ENCODE peak calls at places on chromosomes 7 and 10, in four cellular contexts. G is H1, V is SK-N-SH, Q is K562. S is an unnamed sample.

GRCh38 chr10:22321156-22321711 is 335 bp downstream of the BMI1 start:
- DNase-seq in V (peak; percentile 80), Q (no peak), G (peak; percentile 82), S (peak; percentile 82)

GRCh38 chr7:30817060-30817770 is 46.0 kb downstream of the MINDY4 start:
- DNase-seq in G (peak; percentile 24), V (no peak), Q (no peak), S (no peak)

GRCh38 chr7:102289051-102289450 is 2.4 kb downstream of the SH2B2 start:
- DNase-seq in Q (no peak), G (no peak), V (no peak), S (no peak)

GRCh38 chr7:41890631-41891265 is 187.9 kb upstream of the INHBA start:
- DNase-seq in Q (no peak), G (no peak), V (no peak), S (no peak)

GRCh38 chr7:131803861-131804260 is 247.4 kb upstream of the PODXL start:
- DNase-seq in G (no peak), Q (no peak), V (no peak), S (no peak)

GRCh38 chr10:98374176-98374969 is 40.6 kb downstream of the PYROXD2 start:
- DNase-seq in Q (no peak), G (no peak), V (no peak), S (no peak)

GRCh38 chr7:93723424-93724124 is 149.1 kb upstream of the CALCR start:
- DNase-seq in Q (no peak), G (no peak), V (no peak), S (no peak)

GRCh38 chr7:151038951-151039849 is 9.1 kb upstream of the ASIC3 start:
- DNase-seq in Q (peak; percentile 99), V (peak; percentile 87), G (no peak), S (no peak)

GRCh38 chr7:132656846-132657776 is 80.8 kb upstream of the PLXNA4 start:
- DNase-seq in Q (peak; percentile 54), G (peak; percentile 55), V (peak; percentile 50), S (no peak)

GRCh38 chr7:42274052-42274451 is 37.0 kb upstream of the GLI3 start:
- DNase-seq in G (no peak), V (no peak), Q (no peak), S (no peak)

GRCh38 chr7:15130666-15131541 is 228.4 kb upstream of the DGKB start:
- DNase-seq in G (no peak), V (no peak), Q (no peak), S (peak; percentile 44)

GRCh38 chr10:88190123-88190522 is 326.7 kb downstream of the PTEN start:
- DNase-seq in Q (no peak), G (no peak), V (no peak), S (no peak)

GRCh38 chr7:152583006-152583405 is 92.9 kb downstream of the XRCC2 start:
- DNase-seq in G (no peak), Q (no peak), V (no peak), S (no peak)

GRCh38 chr7:157267956-157268355 is 68.8 kb upstream of the DNAJB6 start:
- DNase-seq in G (no peak), Q (no peak), V (no peak), S (no peak)

GRCh38 chr7:101754432-101755159 is 62.8 kb upstream of the CUX1 start:
- DNase-seq in G (no peak), Q (no peak), V (peak; percentile 80), S (no peak)

GRCh38 chr10:43344051-43344450 is 27.4 kb upstream of the FXYD4 start:
- DNase-seq in G (no peak), V (no peak), Q (no peak), S (no peak)

GRCh38 chr7:125122225-125122624 is 192.6 kb upstream of the POT1 start:
- DNase-seq in G (no peak), Q (no peak), V (peak; percentile 14), S (no peak)

GRCh38 chr10:74282151-74282852 is 131.3 kb downstream of the ADK start:
- DNase-seq in V (peak; percentile 14), G (no peak), Q (no peak), S (no peak)

GRCh38 chr10:43846187-43846680 is 197.6 kb upstream of the ZNF32 start:
- DNase-seq in G (no peak), V (no peak), Q (no peak), S (no peak)

GRCh38 chr7:147513451-147513850 is 1077.1 kb upstream of the C7orf33 start:
- DNase-seq in Q (no peak), G (no peak), V (no peak), S (no peak)

GRCh38 chr10:131429942-131430341 is 118.4 kb upstream of the TCERG1L start:
- DNase-seq in G (no peak), Q (no peak), V (peak; percentile 65), S (no peak)

GRCh38 chr7:66682350-66683093 is 53.8 kb downstream of the KCTD7 start:
- DNase-seq in Q (peak; percentile 46), V (peak; percentile 80), G (no peak), S (peak; percentile 38)

GRCh38 chr7:111865430-111865829 is 303.1 kb upstream of the IMMP2L start:
- DNase-seq in V (no peak), Q (no peak), G (no peak), S (no peak)

GRCh38 chr10:60098676-60099601 is 192.6 kb upstream of the CCDC6 start:
- DNase-seq in G (peak; percentile 50), Q (peak; percentile 45), V (peak; percentile 20), S (no peak)

GRCh38 chr10:1301138-1301537 is 245.0 kb downstream of the WDR37 start:
- DNase-seq in V (no peak), Q (no peak), G (no peak), S (no peak)

GRCh38 chr10:69472544-69472943 is 21.3 kb downstream of the TSPAN15 start:
- DNase-seq in G (no peak), V (no peak), Q (no peak), S (no peak)

GRCh38 chr10:131943021-131943814 is 38.5 kb downstream of the BNIP3 start:
- DNase-seq in Q (peak; percentile 57), V (peak; percentile 69), G (peak; percentile 66), S (peak; percentile 33)

GRCh38 chr10:103175580-103176285 is 17.3 kb downstream of the NT5C2 start:
- DNase-seq in V (no peak), G (peak; percentile 47), Q (no peak), S (no peak)

GRCh38 chr7:151859948-151860685 is 16.8 kb downstream of the PRKAG2 start:
- DNase-seq in V (no peak), G (no peak), Q (no peak), S (no peak)

GRCh38 chr7:78530351-78530750 is 731.8 kb downstream of the PHTF2 start:
- DNase-seq in G (no peak), Q (no peak), V (no peak), S (no peak)

GRCh38 chr7:66377045-66377444 is 171.9 kb downstream of the TPST1 start:
- DNase-seq in G (no peak), Q (no peak), V (peak; percentile 33), S (no peak)

GRCh38 chr7:87028636-87029035 is 30.8 kb downstream of the ELAPOR2 start:
- DNase-seq in Q (peak; percentile 61), G (no peak), V (no peak), S (no peak)

GRCh38 chr7:142463401-142463850 is 205.6 kb upstream of the PRSS58 start:
- DNase-seq in V (no peak), Q (no peak), G (no peak), S (no peak)

GRCh38 chr7:141072548-141073172 is 1.2 kb upstream of the TMEM178B start:
- DNase-seq in G (peak; percentile 71), Q (no peak), V (peak; percentile 84), S (peak; percentile 82)

GRCh38 chr10:26944261-26944882 is 83.6 kb upstream of the ABI1 start:
- DNase-seq in V (no peak), Q (no peak), G (no peak), S (no peak)

GRCh38 chr7:95687759-95688343 is 84.5 kb upstream of the DYNC1I1 start:
- DNase-seq in V (no peak), G (no peak), Q (peak; percentile 45), S (no peak)

GRCh38 chr10:88152720-88153119 is 289.3 kb downstream of the PTEN start:
- DNase-seq in Q (no peak), V (peak; percentile 61), G (no peak), S (peak; percentile 47)

DNA sequence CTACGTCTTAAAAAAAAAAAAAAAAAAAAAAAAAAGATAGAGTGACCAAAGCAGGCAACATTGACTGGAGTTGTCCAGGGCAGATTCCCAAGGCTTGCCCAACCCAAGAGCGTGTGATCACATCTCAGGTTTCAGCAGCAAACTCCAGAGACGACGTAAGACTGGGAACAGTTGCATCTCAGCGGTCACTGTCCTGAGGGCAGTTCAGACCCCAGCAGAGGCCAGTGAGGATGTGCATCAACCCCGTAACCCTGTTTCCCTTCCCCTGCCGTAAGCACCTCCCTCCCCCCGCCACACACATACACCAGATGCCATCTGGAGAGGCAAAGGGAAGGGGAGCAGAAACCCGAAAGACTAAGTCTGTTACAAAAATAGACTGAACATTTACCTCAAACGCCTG is 19.3 kb upstream of the TOMM7 start:
- DNase-seq in Q (no peak), G (no peak), V (no peak), S (no peak)
- TF ChIP-seq JUND in Q (no peak), G (no peak), V (no peak), S (no peak)

GRCh38 chr7:97418312-97418711 is 300.8 kb downstream of the SDHAF3 start:
- DNase-seq in Q (no peak), V (peak; percentile 20), G (peak; percentile 51), S (no peak)
- TF ChIP-seq JUND in Q (no peak), V (no peak), G (no peak), S (no peak)

GRCh38 chr7:81158189-81158588 is 239.3 kb upstream of the SEMA3C start:
- DNase-seq in Q (no peak), V (no peak), G (no peak), S (no peak)
- TF ChIP-seq JUND in Q (no peak), V (no peak), G (no peak), S (no peak)

DNA sequence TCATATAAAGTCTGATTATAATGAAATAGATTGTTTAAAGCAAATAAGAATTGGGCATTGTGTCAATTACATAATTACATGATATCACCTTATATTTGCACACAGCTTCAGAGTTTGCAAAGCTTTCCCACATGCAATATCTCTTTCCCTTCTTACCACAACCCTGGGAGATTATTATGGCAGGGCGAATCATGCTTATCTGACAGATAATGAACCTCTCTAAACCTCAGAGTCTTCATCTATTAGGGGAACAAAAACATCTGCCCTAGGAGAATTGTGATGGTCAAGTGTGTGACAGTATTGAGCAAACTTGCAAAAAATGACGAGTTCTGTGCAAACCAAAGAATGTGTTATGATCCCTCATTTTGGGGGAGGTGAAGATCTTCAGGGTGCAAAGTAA is 90.0 kb downstream of the MYOF start:
- DNase-seq in V (no peak), G (no peak), Q (no peak), S (no peak)
- TF ChIP-seq JUND in V (no peak), G (no peak), Q (no peak), S (no peak)